ENCODE peak calls at places on chromosome 18, in seven cellular contexts. Q is cardiac fibroblast, U is HL-60, B is K562, K is heart right ventricle, G is mesothelial cell of epicardium, M is AG10803. V is an unnamed sample.
A peak's percentile ranks its signal among the peaks of the same experiment; 100 is the strongest.

GRCh38 chr18:68979737-68980136 is 181.9 kb downstream of the CCDC102B start:
- DNase-seq in Q (no peak), U (no peak), B (no peak), K (no peak), G (no peak), M (no peak), V (no peak)

GRCh38 chr18:80245781-80246655 is 1.3 kb downstream of the PARD6G start:
- DNase-seq in Q (no peak), U (no peak), B (no peak), K (no peak), G (peak; percentile 75), M (no peak), V (no peak)

GRCh38 chr18:62566199-62566598 is 43.4 kb downstream of the ZCCHC2 start:
- DNase-seq in Q (peak; percentile 44), U (peak; percentile 83), B (peak; percentile 11), K (no peak), G (no peak), M (peak; percentile 36), V (no peak)

GRCh38 chr18:23230688-23231087 is 95.4 kb downstream of the CABLES1 start:
- DNase-seq in Q (no peak), U (no peak), B (no peak), K (no peak), G (no peak), M (peak; percentile 46), V (no peak)

GRCh38 chr18:8478166-8478967 is 130.9 kb upstream of the RAB12 start:
- DNase-seq in Q (peak; percentile 62), U (peak; percentile 53), B (peak; percentile 85), K (peak; percentile 64), G (peak; percentile 84), M (peak; percentile 39), V (peak; percentile 79)

GRCh38 chr18:3615374-3615773 is 165.4 kb downstream of the TGIF1 start:
- DNase-seq in Q (no peak), U (no peak), B (peak; percentile 53), K (no peak), G (no peak), M (no peak), V (no peak)

GRCh38 chr18:37107748-37108522 is 279.0 kb downstream of the KIAA1328 start:
- DNase-seq in Q (no peak), U (no peak), B (no peak), K (no peak), G (no peak), M (no peak), V (no peak)

GRCh38 chr18:36378194-36378593 is 80.7 kb downstream of the FHOD3 start:
- DNase-seq in Q (no peak), U (no peak), B (no peak), K (no peak), G (no peak), M (peak; percentile 34), V (no peak)

GRCh38 chr18:40494603-40495002 is 1460.4 kb upstream of the PIK3C3 start:
- DNase-seq in Q (no peak), U (no peak), B (no peak), K (no peak), G (no peak), M (no peak), V (no peak)

GRCh38 chr18:8231316-8231715 is 377.9 kb upstream of the RAB12 start:
- DNase-seq in Q (peak; percentile 44), U (no peak), B (no peak), K (no peak), G (no peak), M (no peak), V (no peak)

GRCh38 chr18:59623456-59624383 is 73.5 kb downstream of the CCBE1 start:
- DNase-seq in Q (peak; percentile 77), U (no peak), B (no peak), K (no peak), G (no peak), M (peak; percentile 79), V (no peak)

GRCh38 chr18:75201936-75202335 is 7.0 kb downstream of the PTGR3 start:
- DNase-seq in Q (no peak), U (no peak), B (no peak), K (no peak), G (no peak), M (no peak), V (no peak)

GRCh38 chr18:32802606-32803451 is 30.0 kb upstream of the KLHL14 start:
- DNase-seq in Q (no peak), U (no peak), B (no peak), K (no peak), G (no peak), M (no peak), V (no peak)

GRCh38 chr18:5596585-5596984 is 52.8 kb upstream of the EPB41L3 start:
- DNase-seq in Q (no peak), U (no peak), B (no peak), K (no peak), G (no peak), M (no peak), V (no peak)

GRCh38 chr18:28792404-28793103 is 615.6 kb upstream of the CDH2 start:
- DNase-seq in Q (no peak), U (no peak), B (no peak), K (no peak), G (no peak), M (no peak), V (no peak)

GRCh38 chr18:79566841-79567370 is 112.7 kb upstream of the CTDP1 start:
- DNase-seq in Q (no peak), U (peak; percentile 58), B (no peak), K (no peak), G (no peak), M (no peak), V (no peak)

GRCh38 chr18:61333746-61334490 is 688 bp downstream of the CDH20 start:
- DNase-seq in Q (peak; percentile 18), U (no peak), B (no peak), K (peak; percentile 6), G (peak; percentile 47), M (no peak), V (no peak)

GRCh38 chr18:80178935-80179818 is 68.1 kb downstream of the PARD6G start:
- DNase-seq in Q (no peak), U (no peak), B (no peak), K (no peak), G (no peak), M (no peak), V (no peak)

GRCh38 chr18:3088444-3088843 is 75.5 kb upstream of the LPIN2 start:
- DNase-seq in Q (no peak), U (no peak), B (no peak), K (no peak), G (no peak), M (no peak), V (no peak)

GRCh38 chr18:8615397-8616025 is 6.3 kb downstream of the RAB12 start:
- DNase-seq in Q (peak; percentile 87), U (peak; percentile 80), B (peak; percentile 69), K (no peak), G (no peak), M (peak; percentile 95), V (no peak)

GRCh38 chr18:50080932-50081560 is 113.9 kb downstream of the MYO5B start:
- DNase-seq in Q (no peak), U (no peak), B (no peak), K (no peak), G (no peak), M (no peak), V (no peak)

DNA sequence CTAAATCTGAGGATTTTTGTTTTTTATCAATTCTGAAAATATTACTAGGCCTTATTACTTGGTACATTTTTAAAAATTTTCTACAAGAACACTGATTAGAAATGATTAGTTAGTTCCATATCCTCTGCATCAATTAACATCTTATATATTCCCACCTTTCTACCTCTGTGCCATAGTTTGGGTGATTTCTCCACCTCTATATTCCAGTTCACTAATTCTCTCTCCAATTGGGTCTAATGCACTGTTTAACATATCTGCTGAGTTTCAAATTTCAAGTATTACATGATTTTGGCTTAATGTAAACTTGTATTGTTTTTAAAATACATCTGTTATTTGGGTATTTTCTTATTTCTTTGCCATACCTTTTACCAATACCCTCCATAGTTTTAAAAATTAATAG is 705.7 kb upstream of the SALL3 start:
- DNase-seq in Q (no peak), U (no peak), B (no peak), K (no peak), G (no peak), M (no peak), V (no peak)
- TF ChIP-seq CTCF in Q (no peak), U (no peak), B (no peak), K (no peak), G (no peak), M (no peak), V (no peak)

DNA sequence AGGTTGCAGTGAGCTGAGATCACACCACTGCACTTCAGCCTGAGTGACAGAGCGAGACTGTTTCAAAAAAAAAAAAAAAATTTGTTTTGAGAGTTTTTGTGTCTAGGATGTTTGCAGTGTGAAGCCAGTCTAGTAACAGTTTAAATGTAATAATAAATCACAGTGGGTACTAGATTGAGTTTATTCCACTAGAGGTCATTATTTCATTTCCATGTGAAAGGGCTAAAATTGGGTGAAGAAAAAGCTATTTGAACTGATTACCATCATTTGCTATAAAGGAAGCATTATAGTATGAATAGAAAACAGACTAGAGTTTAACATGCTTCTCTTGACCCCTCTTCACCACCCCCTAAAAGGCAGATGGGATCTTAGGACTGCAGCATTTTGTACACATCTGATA is 20.3 kb downstream of the SNRPD1 start:
- DNase-seq in Q (peak; percentile 39), U (no peak), B (no peak), K (no peak), G (no peak), M (peak; percentile 1), V (no peak)
- TF ChIP-seq CTCF in Q (no peak), U (no peak), B (no peak), K (no peak), G (no peak), M (no peak), V (no peak)

GRCh38 chr18:42364042-42364441 is 409.0 kb downstream of the PIK3C3 start:
- DNase-seq in Q (no peak), U (no peak), B (no peak), K (no peak), G (no peak), M (no peak), V (no peak)
- TF ChIP-seq CTCF in Q (no peak), U (no peak), B (no peak), K (no peak), G (no peak), M (no peak), V (no peak)

GRCh38 chr18:38369772-38370690 is 804.4 kb upstream of the CELF4 start:
- DNase-seq in Q (no peak), U (no peak), B (no peak), K (no peak), G (no peak), M (no peak), V (no peak)

GRCh38 chr18:38368886-38369285 is 803.3 kb upstream of the CELF4 start:
- DNase-seq in Q (no peak), U (no peak), B (no peak), K (no peak), G (no peak), M (no peak), V (no peak)

GRCh38 chr18:38368246-38368645 is 802.6 kb upstream of the CELF4 start:
- DNase-seq in Q (no peak), U (no peak), B (no peak), K (no peak), G (no peak), M (no peak), V (no peak)

GRCh38 chr18:38362286-38362792 is 796.7 kb upstream of the CELF4 start:
- DNase-seq in Q (no peak), U (no peak), B (no peak), K (no peak), G (no peak), M (no peak), V (no peak)

GRCh38 chr18:38367473-38367872 is 801.9 kb upstream of the CELF4 start:
- DNase-seq in Q (no peak), U (no peak), B (no peak), K (no peak), G (no peak), M (no peak), V (no peak)
- TF ChIP-seq CTCF in Q (no peak), U (no peak), B (no peak), K (peak; percentile 11), G (peak; percentile 39), M (no peak), V (no peak)